ENCODE peak calls at places on chromosomes 16 and 17, in eight cellular contexts. B is Peyer's patch, I is body of pancreas, C is mucosa of descending colon, Q is bronchial epithelial cell, Y is AG09319, V is astrocyte of the spinal cord, E is cardiac fibroblast. S is an unnamed sample.

GRCh38 chr16:80974649-80975376 is 31.9 kb downstream of the CMC2 start:
- DNase-seq in I (no peak), B (no peak), C (no peak), V (no peak), Q (peak), Y (no peak), E (no peak), S (no peak)

GRCh38 chr17:16463341-16464000 is 28.5 kb downstream of the LRRC75A start:
- DNase-seq in I (peak), Q (peak), C (peak), V (no peak), E (peak), Y (peak), B (no peak), S (no peak)

GRCh38 chr17:61805399-61805798 is 57.9 kb downstream of the BRIP1 start:
- DNase-seq in E (peak), Q (peak), V (peak), Y (no peak), I (no peak), B (no peak), C (no peak), S (no peak)

GRCh38 chr16:87968541-87968940 is 17.3 kb downstream of the BANP start:
- DNase-seq in C (no peak), I (no peak), E (peak), V (peak), Y (no peak), B (no peak), Q (no peak), S (no peak)

GRCh38 chr16:70804153-70804728 is 3.3 kb upstream of the VAC14 start:
- DNase-seq in E (peak), Q (peak), C (no peak), I (no peak), V (peak), B (no peak), Y (no peak), S (no peak)

GRCh38 chr17:32350662-32351418 is 883 bp downstream of the ZNF207 start:
- DNase-seq in E (peak), I (peak), V (peak), C (no peak), B (no peak), Q (peak), Y (no peak), S (peak)

GRCh38 chr17:59669411-59669810 is 37.8 kb downstream of the PTRH2 start:
- DNase-seq in I (no peak), B (no peak), V (no peak), Q (no peak), C (no peak), Y (no peak), E (no peak), S (no peak)

GRCh38 chr16:27424772-27425498 is 23.0 kb downstream of the IL21R start:
- DNase-seq in I (no peak), Y (no peak), C (no peak), V (no peak), B (peak), Q (no peak), E (no peak), S (peak)

GRCh38 chr16:1002399-1003161 is 21.0 kb downstream of the SOX8 start:
- DNase-seq in B (no peak), E (peak), I (peak), C (no peak), Y (peak), V (peak), Q (no peak), S (peak)

GRCh38 chr16:1007284-1007850 is 25.8 kb downstream of the SOX8 start:
- DNase-seq in Y (no peak), I (no peak), C (no peak), V (no peak), Q (no peak), E (no peak), B (no peak), S (no peak)

GRCh38 chr16:1006781-1007180 is 25.2 kb downstream of the SOX8 start:
- DNase-seq in I (no peak), Y (no peak), Q (no peak), C (no peak), E (no peak), V (no peak), B (no peak), S (no peak)

GRCh38 chr16:1003551-1004347 is 22.2 kb downstream of the SOX8 start:
- DNase-seq in I (no peak), Q (no peak), Y (no peak), B (no peak), E (no peak), C (no peak), V (peak), S (peak)

GRCh38 chr16:1005286-1005685 is 23.7 kb downstream of the SOX8 start:
- DNase-seq in I (no peak), Q (no peak), E (no peak), Y (no peak), V (no peak), B (no peak), C (no peak), S (no peak)
- TF ChIP-seq CTCF in I (no peak), Q (no peak), E (no peak), Y (no peak), V (no peak), B (no peak), C (no peak), S (no peak)

GRCh38 chr17:81906476-81907218 is 4.6 kb downstream of the PCYT2 start:
- DNase-seq in Q (no peak), E (no peak), V (no peak), B (no peak), Y (no peak), C (peak), I (no peak), S (no peak)
- TF ChIP-seq CTCF in Q (peak), E (no peak), V (no peak), B (no peak), Y (no peak), C (no peak), I (no peak), S (peak)

GRCh38 chr17:27492470-27492869 is 36.2 kb downstream of the KSR1 start:
- DNase-seq in B (no peak), E (no peak), C (no peak), Y (no peak), Q (no peak), V (no peak), I (no peak), S (no peak)

GRCh38 chr17:27495460-27495859 is 39.2 kb downstream of the KSR1 start:
- DNase-seq in E (no peak), V (no peak), Y (no peak), Q (no peak), C (no peak), I (peak), B (no peak), S (no peak)

GRCh38 chr17:27493088-27493487 is 36.8 kb downstream of the KSR1 start:
- DNase-seq in E (no peak), V (no peak), I (no peak), Y (no peak), Q (no peak), B (no peak), C (no peak), S (no peak)

GRCh38 chr17:27496005-27496404 is 39.8 kb downstream of the KSR1 start:
- DNase-seq in V (no peak), I (no peak), Y (no peak), B (no peak), Q (no peak), C (no peak), E (no peak), S (no peak)

DNA sequence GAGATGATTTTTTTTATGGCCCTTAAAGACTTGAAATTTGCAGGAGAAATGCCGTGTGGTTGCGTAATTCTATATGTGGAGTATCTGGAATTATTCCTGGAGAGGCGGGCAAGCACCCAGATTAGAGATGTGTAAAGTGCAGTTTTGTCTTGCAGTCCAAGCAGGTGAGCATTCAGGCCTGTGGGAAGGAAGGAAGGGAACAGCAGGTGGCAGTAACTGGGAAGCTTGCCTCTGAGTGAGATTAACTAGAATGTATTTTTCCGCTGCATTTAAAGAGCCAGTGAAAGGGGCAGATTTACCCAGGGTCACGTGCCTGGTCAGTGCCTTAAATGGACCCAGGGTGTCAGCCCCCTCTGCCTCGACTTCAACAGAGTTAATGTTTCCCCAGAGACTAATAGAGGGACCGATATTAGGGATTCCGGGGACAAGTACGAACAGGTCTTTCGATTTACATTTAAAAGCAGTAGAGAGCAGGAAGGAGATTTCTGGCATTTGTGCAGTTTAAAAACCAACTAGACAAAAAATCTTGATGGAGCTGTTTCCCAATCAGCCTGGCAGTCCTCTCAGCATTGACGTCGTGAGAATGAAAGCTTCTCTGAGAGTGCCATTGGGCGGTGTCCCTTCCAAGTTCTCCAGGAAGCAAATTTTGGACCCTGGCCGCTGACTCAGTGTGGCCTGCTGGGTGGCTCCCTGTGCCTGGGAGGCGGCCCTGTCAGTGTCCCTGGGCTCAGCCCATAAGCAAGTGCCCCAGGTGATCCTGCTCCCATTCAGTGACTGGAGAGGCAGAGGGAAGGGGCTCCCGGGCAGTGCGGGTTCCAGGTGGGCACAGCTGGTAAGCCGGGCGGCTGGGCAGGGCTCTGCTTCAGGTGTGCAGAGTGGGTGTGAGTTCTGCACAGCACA is 38.2 kb downstream of the KSR1 start:
- DNase-seq in Q (peak), E (peak), C (peak), V (peak), B (no peak), Y (peak), I (peak), S (no peak)
- TF ChIP-seq CTCF in Q (peak), E (peak), C (no peak), V (peak), B (no peak), Y (peak), I (peak), S (no peak)

GRCh38 chr16:57956270-57956808 is 14.6 kb downstream of the CNGB1 start:
- DNase-seq in B (no peak), E (no peak), C (no peak), I (no peak), Y (no peak), Q (no peak), V (no peak), S (no peak)

GRCh38 chr16:57956924-57957323 is 14.0 kb downstream of the CNGB1 start:
- DNase-seq in Q (no peak), C (no peak), V (no peak), E (no peak), Y (no peak), B (no peak), I (no peak), S (no peak)

GRCh38 chr16:57957396-57958392 is 13.2 kb downstream of the CNGB1 start:
- DNase-seq in C (peak), V (no peak), I (no peak), Y (no peak), Q (no peak), E (no peak), B (no peak), S (no peak)

GRCh38 chr16:57953857-57954256 is 17.1 kb downstream of the CNGB1 start:
- DNase-seq in B (no peak), V (no peak), E (no peak), Y (no peak), I (no peak), C (no peak), Q (no peak), S (no peak)

DNA sequence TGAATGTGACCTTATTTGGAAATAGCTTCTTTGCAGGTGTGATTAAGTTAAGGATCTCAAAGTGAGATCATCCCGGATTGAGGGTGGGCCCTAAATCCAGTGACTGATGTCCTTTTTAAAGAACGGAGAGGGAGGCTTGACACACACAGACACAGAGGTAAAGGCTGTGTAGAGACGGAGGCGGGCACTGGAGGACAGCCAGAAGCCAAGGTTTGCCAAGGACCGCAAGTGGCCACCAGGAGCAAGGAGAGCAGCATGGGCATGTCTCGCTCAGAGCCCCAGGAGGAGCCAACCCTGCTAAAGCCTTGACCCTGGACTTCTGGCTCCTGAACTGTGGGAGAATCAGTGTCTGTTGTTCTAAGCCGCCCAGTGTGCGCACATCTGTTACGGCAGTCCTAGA is 15.4 kb downstream of the CNGB1 start:
- DNase-seq in Q (peak), V (no peak), I (peak), C (peak), B (no peak), E (no peak), Y (no peak), S (no peak)
- TF ChIP-seq CTCF in Q (peak), V (no peak), I (peak), C (no peak), B (no peak), E (no peak), Y (no peak), S (no peak)

DNA sequence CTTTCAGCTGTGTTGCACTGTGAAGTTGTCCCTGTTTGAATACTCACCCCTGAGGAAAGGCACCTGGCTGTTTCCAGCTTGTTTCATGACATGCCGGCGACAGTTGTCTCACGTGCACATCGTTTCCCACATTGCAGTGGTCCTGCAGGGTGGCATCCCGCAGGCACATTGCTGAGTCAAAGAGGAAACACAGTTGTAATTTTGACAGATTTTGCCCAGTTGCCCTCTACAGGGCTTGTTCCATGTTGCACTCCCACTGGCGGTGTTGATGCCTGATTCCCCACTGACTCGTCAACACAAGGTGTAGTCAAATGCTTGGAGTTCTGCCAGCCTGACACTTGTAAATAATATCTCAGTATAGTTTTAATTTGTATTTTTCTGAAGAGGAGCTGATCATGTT is 23.8 kb downstream of the EPN2 start:
- DNase-seq in E (no peak), Q (peak), B (no peak), V (no peak), I (no peak), C (no peak), Y (no peak), S (no peak)
- TF ChIP-seq CTCF in E (peak), Q (peak), B (no peak), V (peak), I (no peak), C (no peak), Y (no peak), S (no peak)

DNA sequence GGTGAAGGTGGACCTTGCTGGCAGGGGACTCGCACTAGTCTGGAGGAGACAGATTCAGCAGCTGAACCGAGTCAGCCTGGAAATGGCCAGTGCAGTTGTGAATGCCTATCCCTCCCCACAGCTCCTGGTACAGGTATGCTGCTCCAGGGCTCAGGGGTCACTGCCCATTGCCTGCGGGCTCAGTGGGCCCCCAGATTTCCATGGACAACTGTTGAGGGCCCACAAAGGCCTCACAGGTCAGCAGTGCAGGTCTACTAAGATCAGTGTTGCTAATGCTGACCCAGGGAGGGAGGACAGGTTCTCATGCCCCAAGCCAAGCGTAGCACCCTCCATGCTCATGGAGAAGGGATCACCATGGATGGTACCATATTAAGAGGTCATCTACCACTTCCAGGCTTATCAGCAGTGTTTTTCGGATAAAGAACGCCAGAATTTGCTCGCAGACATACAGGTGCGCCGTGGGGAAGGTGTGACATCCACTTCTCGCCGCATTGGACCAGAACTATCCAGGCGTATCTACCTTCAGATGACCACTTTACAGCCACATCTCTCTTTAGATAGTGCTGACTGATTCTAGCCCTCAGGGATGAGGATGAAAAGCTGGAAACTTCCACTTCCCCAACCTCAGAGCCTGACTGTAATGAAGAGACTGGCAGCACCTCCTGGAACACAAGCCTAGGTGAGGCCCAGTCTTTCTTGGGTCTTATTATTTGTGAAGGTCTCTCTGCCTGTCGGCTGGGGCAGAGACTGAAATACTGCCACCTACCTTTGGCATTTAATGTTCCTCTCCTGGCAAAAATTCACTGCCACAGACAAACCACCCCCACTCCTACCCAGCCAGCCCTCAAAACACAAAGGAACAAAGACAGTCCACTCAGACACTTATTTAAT is 7.6 kb downstream of the EME1 start:
- DNase-seq in V (no peak), E (no peak), Y (no peak), Q (peak), C (no peak), B (no peak), I (no peak), S (no peak)
- TF ChIP-seq CTCF in V (peak), E (no peak), Y (no peak), Q (peak), C (no peak), B (no peak), I (no peak), S (no peak)

GRCh38 chr17:34024303-34025178 is 230.5 kb upstream of the CCL2 start:
- DNase-seq in B (no peak), I (no peak), V (no peak), Q (no peak), E (no peak), C (no peak), Y (no peak), S (no peak)
- TF ChIP-seq CTCF in B (no peak), I (no peak), V (no peak), Q (no peak), E (no peak), C (no peak), Y (no peak), S (no peak)

S was measured in activated CD8-positive, alpha-beta T cell treated with anti-CD3 and anti-CD28 coated beads for 36 hours.